ENCODE peak calls at places on chromosome 21, in six cellular contexts. One of them, this sample, is unnamed.

GRCh38 chr21:31088196-31088751 is 50.0 kb upstream of the KRTAP19-8 start:
- DNase-seq in mammary epithelial cell: no peak
- DNase-seq in PC-3: no peak
- DNase-seq in testis: peak; percentile 88
- DNase-seq in psoas muscle: no peak
- DNase-seq in small intestine: no peak
- DNase-seq in this sample: no peak

GRCh38 chr21:20998886-20999285 is 677 bp downstream of the NCAM2 start:
- DNase-seq in mammary epithelial cell: no peak
- DNase-seq in PC-3: no peak
- DNase-seq in testis: no peak
- DNase-seq in psoas muscle: no peak
- DNase-seq in small intestine: no peak
- DNase-seq in this sample: no peak

GRCh38 chr21:14306143-14306907 is 76.6 kb downstream of the HSPA13 start:
- DNase-seq in mammary epithelial cell: no peak
- DNase-seq in PC-3: peak; percentile 51
- DNase-seq in testis: no peak
- DNase-seq in psoas muscle: no peak
- DNase-seq in small intestine: no peak
- DNase-seq in this sample: no peak

GRCh38 chr21:42496839-42497202 is 797 bp upstream of the RSPH1 start:
- DNase-seq in mammary epithelial cell: no peak
- DNase-seq in PC-3: no peak
- DNase-seq in testis: peak; percentile 45
- DNase-seq in psoas muscle: peak; percentile 53
- DNase-seq in small intestine: no peak
- DNase-seq in this sample: peak; percentile 12

GRCh38 chr21:42532466-42533181 is 19.0 kb downstream of the SLC37A1 start:
- DNase-seq in mammary epithelial cell: no peak
- DNase-seq in PC-3: no peak
- DNase-seq in testis: peak; percentile 33
- DNase-seq in psoas muscle: peak; percentile 96
- DNase-seq in small intestine: peak; percentile 59
- DNase-seq in this sample: peak; percentile 59

GRCh38 chr21:26041441-26042180 is 129.0 kb downstream of the APP start:
- DNase-seq in mammary epithelial cell: peak; percentile 31
- DNase-seq in PC-3: peak; percentile 87
- DNase-seq in testis: no peak
- DNase-seq in psoas muscle: no peak
- DNase-seq in small intestine: no peak
- DNase-seq in this sample: peak; percentile 38

GRCh38 chr21:21247441-21247840 is 249.2 kb downstream of the NCAM2 start:
- DNase-seq in mammary epithelial cell: no peak
- DNase-seq in PC-3: peak; percentile 50
- DNase-seq in testis: no peak
- DNase-seq in psoas muscle: no peak
- DNase-seq in small intestine: no peak
- DNase-seq in this sample: no peak

GRCh38 chr21:15775981-15776380 is 46.2 kb downstream of the USP25 start:
- DNase-seq in mammary epithelial cell: peak; percentile 82
- DNase-seq in PC-3: peak; percentile 78
- DNase-seq in testis: no peak
- DNase-seq in psoas muscle: no peak
- DNase-seq in small intestine: peak; percentile 26
- DNase-seq in this sample: peak; percentile 33

GRCh38 chr21:14911351-14911750 is 153.4 kb downstream of the NRIP1 start:
- DNase-seq in mammary epithelial cell: peak; percentile 70
- DNase-seq in PC-3: peak; percentile 74
- DNase-seq in testis: no peak
- DNase-seq in psoas muscle: no peak
- DNase-seq in small intestine: no peak
- DNase-seq in this sample: no peak

GRCh38 chr21:42156690-42157605 is 62.0 kb upstream of the ABCG1 start:
- DNase-seq in mammary epithelial cell: no peak
- DNase-seq in PC-3: no peak
- DNase-seq in testis: peak; percentile 62
- DNase-seq in psoas muscle: no peak
- DNase-seq in small intestine: no peak
- DNase-seq in this sample: peak; percentile 82

GRCh38 chr21:43196789-43197188 is 28.0 kb downstream of the CRYAA start:
- DNase-seq in mammary epithelial cell: peak; percentile 92
- DNase-seq in PC-3: peak; percentile 75
- DNase-seq in testis: peak; percentile 82
- DNase-seq in psoas muscle: peak; percentile 51
- DNase-seq in small intestine: peak; percentile 77
- DNase-seq in this sample: peak; percentile 15

GRCh38 chr21:15895142-15896106 is 165.6 kb downstream of the USP25 start:
- DNase-seq in mammary epithelial cell: no peak
- DNase-seq in PC-3: no peak
- DNase-seq in testis: no peak
- DNase-seq in psoas muscle: no peak
- DNase-seq in small intestine: no peak
- DNase-seq in this sample: no peak

GRCh38 chr21:29187939-29188338 is 57.5 kb downstream of the MAP3K7CL start:
- DNase-seq in mammary epithelial cell: peak; percentile 84
- DNase-seq in PC-3: peak; percentile 94
- DNase-seq in testis: no peak
- DNase-seq in psoas muscle: peak; percentile 72
- DNase-seq in small intestine: peak; percentile 64
- DNase-seq in this sample: no peak

GRCh38 chr21:37207441-37208009 is 59.6 kb downstream of the VPS26C start:
- DNase-seq in mammary epithelial cell: peak; percentile 57
- DNase-seq in PC-3: peak; percentile 47
- DNase-seq in testis: no peak
- DNase-seq in psoas muscle: peak; percentile 88
- DNase-seq in small intestine: peak; percentile 25
- DNase-seq in this sample: peak; percentile 73

GRCh38 chr21:32705901-32706300 is 21.9 kb downstream of the SYNJ1 start:
- DNase-seq in mammary epithelial cell: no peak
- DNase-seq in PC-3: no peak
- DNase-seq in testis: no peak
- DNase-seq in psoas muscle: no peak
- DNase-seq in small intestine: no peak
- DNase-seq in this sample: no peak

GRCh38 chr21:14767192-14767852 is 221.2 kb upstream of the SAMSN1 start:
- DNase-seq in mammary epithelial cell: no peak
- DNase-seq in PC-3: no peak
- DNase-seq in testis: no peak
- DNase-seq in psoas muscle: no peak
- DNase-seq in small intestine: no peak
- DNase-seq in this sample: no peak

GRCh38 chr21:32426066-32426465 is 13.6 kb downstream of the EVA1C start:
- DNase-seq in mammary epithelial cell: peak; percentile 73
- DNase-seq in PC-3: peak; percentile 3
- DNase-seq in testis: no peak
- DNase-seq in psoas muscle: no peak
- DNase-seq in small intestine: no peak
- DNase-seq in this sample: no peak

GRCh38 chr21:32207096-32207716 is 71.6 kb downstream of the MIS18A start:
- DNase-seq in mammary epithelial cell: no peak
- DNase-seq in PC-3: no peak
- DNase-seq in testis: no peak
- DNase-seq in psoas muscle: no peak
- DNase-seq in small intestine: no peak
- DNase-seq in this sample: peak; percentile 90

GRCh38 chr21:40386301-40386911 is 460.6 kb downstream of the DSCAM start:
- DNase-seq in mammary epithelial cell: peak; percentile 41
- DNase-seq in PC-3: peak; percentile 49
- DNase-seq in testis: peak; percentile 77
- DNase-seq in psoas muscle: peak; percentile 57
- DNase-seq in small intestine: peak; percentile 32
- DNase-seq in this sample: peak; percentile 34

GRCh38 chr21:35925497-35925896 is 134.8 kb downstream of the SETD4 start:
- DNase-seq in mammary epithelial cell: peak; percentile 58
- DNase-seq in PC-3: peak; percentile 34
- DNase-seq in testis: no peak
- DNase-seq in psoas muscle: no peak
- DNase-seq in small intestine: peak; percentile 47
- DNase-seq in this sample: peak; percentile 36

GRCh38 chr21:30605968-30606367 is 5.1 kb downstream of the KRTAP22-1 start:
- DNase-seq in mammary epithelial cell: no peak
- DNase-seq in PC-3: peak; percentile 53
- DNase-seq in testis: no peak
- DNase-seq in psoas muscle: no peak
- DNase-seq in small intestine: no peak
- DNase-seq in this sample: no peak

GRCh38 chr21:42276076-42276475 is 39.1 kb downstream of the TFF3 start:
- DNase-seq in mammary epithelial cell: no peak
- DNase-seq in PC-3: peak; percentile 16
- DNase-seq in testis: no peak
- DNase-seq in psoas muscle: no peak
- DNase-seq in small intestine: no peak
- DNase-seq in this sample: no peak

GRCh38 chr21:44381874-44382273 is 28.5 kb downstream of the TRPM2 start:
- DNase-seq in mammary epithelial cell: no peak
- DNase-seq in PC-3: no peak
- DNase-seq in testis: no peak
- DNase-seq in psoas muscle: no peak
- DNase-seq in small intestine: no peak
- DNase-seq in this sample: no peak

GRCh38 chr21:44380876-44381275 is 27.5 kb downstream of the TRPM2 start:
- DNase-seq in mammary epithelial cell: no peak
- DNase-seq in PC-3: no peak
- DNase-seq in testis: peak; percentile 9
- DNase-seq in psoas muscle: peak; percentile 37
- DNase-seq in small intestine: no peak
- DNase-seq in this sample: no peak

GRCh38 chr21:44383216-44383615 is 29.8 kb downstream of the TRPM2 start:
- DNase-seq in mammary epithelial cell: no peak
- DNase-seq in PC-3: no peak
- DNase-seq in testis: no peak
- DNase-seq in psoas muscle: no peak
- DNase-seq in small intestine: no peak
- DNase-seq in this sample: no peak

GRCh38 chr21:44379991-44380865 is 26.8 kb downstream of the TRPM2 start:
- DNase-seq in mammary epithelial cell: no peak
- DNase-seq in PC-3: no peak
- DNase-seq in testis: peak; percentile 12
- DNase-seq in psoas muscle: peak; percentile 27
- DNase-seq in small intestine: no peak
- DNase-seq in this sample: no peak

GRCh38 chr21:44382536-44382935 is 29.1 kb downstream of the TRPM2 start:
- DNase-seq in mammary epithelial cell: no peak
- DNase-seq in PC-3: no peak
- DNase-seq in testis: peak; percentile 8
- DNase-seq in psoas muscle: no peak
- DNase-seq in small intestine: no peak
- DNase-seq in this sample: no peak
- H3K36me3 ChIP-seq in mammary epithelial cell: no peaks in the 10 kb centered on the region
- H3K36me3 ChIP-seq in PC-3: no peaks in the 10 kb centered on the region
- H3K36me3 ChIP-seq in testis: no peaks in the 10 kb centered on the region
- H3K36me3 ChIP-seq in psoas muscle: no peaks in the 10 kb centered on the region
- H3K36me3 ChIP-seq in small intestine: no peaks in the 10 kb centered on the region
- H3K36me3 ChIP-seq in this sample: no peaks in the 10 kb centered on the region

GRCh38 chr21:38789275-38789674 is 16.5 kb upstream of the ETS2 start:
- DNase-seq in mammary epithelial cell: no peak
- DNase-seq in PC-3: no peak
- DNase-seq in testis: no peak
- DNase-seq in psoas muscle: no peak
- DNase-seq in small intestine: no peak
- DNase-seq in this sample: no peak

GRCh38 chr21:38788275-38788911 is 17.3 kb upstream of the ETS2 start:
- DNase-seq in mammary epithelial cell: no peak
- DNase-seq in PC-3: no peak
- DNase-seq in testis: no peak
- DNase-seq in psoas muscle: no peak
- DNase-seq in small intestine: no peak
- DNase-seq in this sample: no peak

GRCh38 chr21:38793060-38793459 is 12.7 kb upstream of the ETS2 start:
- DNase-seq in mammary epithelial cell: no peak
- DNase-seq in PC-3: no peak
- DNase-seq in testis: no peak
- DNase-seq in psoas muscle: no peak
- DNase-seq in small intestine: no peak
- DNase-seq in this sample: no peak

GRCh38 chr21:38790038-38790437 is 15.7 kb upstream of the ETS2 start:
- DNase-seq in mammary epithelial cell: no peak
- DNase-seq in PC-3: no peak
- DNase-seq in testis: no peak
- DNase-seq in psoas muscle: no peak
- DNase-seq in small intestine: peak; percentile 83
- DNase-seq in this sample: no peak

GRCh38 chr21:38790961-38791360 is 14.8 kb upstream of the ETS2 start:
- DNase-seq in mammary epithelial cell: no peak
- DNase-seq in PC-3: no peak
- DNase-seq in testis: no peak
- DNase-seq in psoas muscle: no peak
- DNase-seq in small intestine: no peak
- DNase-seq in this sample: no peak
- H3K27ac ChIP-seq in mammary epithelial cell: no peak overlapping the region
- H3K27ac ChIP-seq in PC-3: no peak overlapping the region
- H3K27ac ChIP-seq in testis: no peak overlapping the region
- H3K27ac ChIP-seq in psoas muscle: no peak overlapping the region
- H3K27ac ChIP-seq in small intestine: no peak overlapping the region
- H3K27ac ChIP-seq in this sample: no peak overlapping the region

DNA sequence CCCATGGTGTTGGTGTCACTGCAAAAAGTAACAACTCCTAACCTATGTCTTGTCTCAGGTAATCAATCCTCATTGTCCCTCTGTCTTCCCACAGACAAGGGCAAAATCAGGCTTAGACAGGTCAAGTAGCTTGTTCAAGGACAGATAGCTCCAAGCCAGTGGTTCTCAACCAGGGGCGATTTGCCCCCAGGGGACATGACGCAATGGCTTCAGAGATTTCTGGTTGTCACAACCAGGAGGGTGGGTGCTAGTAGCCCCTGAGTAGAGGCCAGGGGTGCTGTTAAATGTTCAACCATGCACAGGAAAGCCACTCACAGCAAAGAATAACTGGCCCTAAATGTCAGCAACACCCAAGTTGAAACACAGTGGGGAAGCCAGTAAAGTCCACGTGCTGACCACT is 178.9 kb downstream of the RUNX1 start:
- DNase-seq in mammary epithelial cell: no peak
- DNase-seq in PC-3: no peak
- DNase-seq in testis: no peak
- DNase-seq in psoas muscle: no peak
- DNase-seq in small intestine: no peak
- DNase-seq in this sample: no peak
- H3K36me3 ChIP-seq in mammary epithelial cell: peaks cover 77% of the 10 kb centered on the region
- H3K36me3 ChIP-seq in PC-3: peaks cover 83% of the 10 kb centered on the region
- H3K36me3 ChIP-seq in testis: no peaks in the 10 kb centered on the region
- H3K36me3 ChIP-seq in psoas muscle: peaks cover 7% of the 10 kb centered on the region
- H3K36me3 ChIP-seq in small intestine: peaks cover 3% of the 10 kb centered on the region
- H3K36me3 ChIP-seq in this sample: peaks cover 86% of the 10 kb centered on the region

DNA sequence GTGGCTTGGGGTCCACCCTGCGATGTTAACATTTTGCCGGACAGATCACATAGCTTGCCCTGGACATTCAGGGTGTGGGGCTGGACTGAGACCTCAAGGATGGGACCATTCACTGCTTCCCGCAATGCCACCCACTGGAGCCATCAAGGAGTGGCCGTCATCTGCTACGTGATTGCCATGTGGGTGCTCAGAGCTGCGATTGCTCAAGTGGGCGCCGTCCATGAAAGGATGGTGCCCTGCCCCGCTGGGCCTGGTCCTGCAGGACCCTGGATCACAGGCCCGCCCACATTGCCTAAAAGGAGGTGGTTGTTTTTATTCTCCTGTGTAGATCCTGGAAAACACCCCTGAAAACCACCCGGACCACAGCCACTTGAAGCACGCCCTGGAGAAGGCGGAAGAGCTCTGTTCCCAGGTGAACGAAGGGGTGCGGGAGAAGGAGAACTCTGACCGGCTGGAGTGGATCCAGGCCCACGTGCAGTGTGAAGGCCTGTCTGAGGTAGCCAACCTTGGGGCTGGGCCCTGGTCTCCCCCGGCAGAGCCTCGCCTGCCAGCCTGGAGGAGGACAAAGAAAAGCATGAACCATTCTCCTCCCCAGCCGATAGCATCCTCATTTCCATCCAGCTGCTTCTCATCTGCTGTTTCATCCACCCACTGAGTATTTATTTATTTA is 40.4 kb downstream of the ATP5PO start:
- DNase-seq in mammary epithelial cell: no peak
- DNase-seq in PC-3: no peak
- DNase-seq in testis: no peak
- DNase-seq in psoas muscle: peak; percentile 30
- DNase-seq in small intestine: peak; percentile 9
- DNase-seq in this sample: no peak
- H3K27ac ChIP-seq in mammary epithelial cell: no peak overlapping the region
- H3K27ac ChIP-seq in PC-3: no peak overlapping the region
- H3K27ac ChIP-seq in testis: no peak overlapping the region
- H3K27ac ChIP-seq in psoas muscle: no peak overlapping the region
- H3K27ac ChIP-seq in small intestine: no peak overlapping the region
- H3K27ac ChIP-seq in this sample: no peak overlapping the region